ENCODE peak calls at places on chromosome 6, in six cellular contexts. One of them, this sample, is unnamed.

GRCh38 chr6:111379302-111379701 is 103.7 kb downstream of the REV3L start:
- DNase-seq in body of pancreas: no peak
- DNase-seq in GM19239: no peak
- DNase-seq in NCI-H510A treated with DMSO at 0.1 percent for 48 hours: no peak
- DNase-seq in cardiac muscle cell: no peak
- DNase-seq in stimulated activated CD8-positive, alpha-beta memory T cell treated with anti-CD3 and anti-CD28 coated beads, Interleukin-4, amount 100 ng/mL, for 24 hours: no peak
- DNase-seq in this sample: no peak

GRCh38 chr6:80174931-80175572 is 68.6 kb downstream of the BCKDHB start:
- DNase-seq in body of pancreas: no peak
- DNase-seq in stimulated activated CD8-positive, alpha-beta memory T cell treated with anti-CD3 and anti-CD28 coated beads, Interleukin-4, amount 100 ng/mL, for 24 hours: no peak
- DNase-seq in GM19239: no peak
- DNase-seq in NCI-H510A treated with DMSO at 0.1 percent for 48 hours: no peak
- DNase-seq in cardiac muscle cell: peak; percentile 65
- DNase-seq in this sample: no peak

GRCh38 chr6:30511147-30511546 is 21.8 kb downstream of the HLA-E start:
- DNase-seq in cardiac muscle cell: no peak
- DNase-seq in GM19239: no peak
- DNase-seq in stimulated activated CD8-positive, alpha-beta memory T cell treated with anti-CD3 and anti-CD28 coated beads, Interleukin-4, amount 100 ng/mL, for 24 hours: no peak
- DNase-seq in NCI-H510A treated with DMSO at 0.1 percent for 48 hours: no peak
- DNase-seq in body of pancreas: no peak
- DNase-seq in this sample: no peak

GRCh38 chr6:111057074-111057752 is 30.1 kb upstream of the SLC16A10 start:
- DNase-seq in stimulated activated CD8-positive, alpha-beta memory T cell treated with anti-CD3 and anti-CD28 coated beads, Interleukin-4, amount 100 ng/mL, for 24 hours: no peak
- DNase-seq in body of pancreas: peak; percentile 61
- DNase-seq in cardiac muscle cell: peak; percentile 67
- DNase-seq in NCI-H510A treated with DMSO at 0.1 percent for 48 hours: peak; percentile 10
- DNase-seq in GM19239: no peak
- DNase-seq in this sample: peak; percentile 22

GRCh38 chr6:144064402-144064830 is 31.0 kb downstream of the SF3B5 start:
- DNase-seq in stimulated activated CD8-positive, alpha-beta memory T cell treated with anti-CD3 and anti-CD28 coated beads, Interleukin-4, amount 100 ng/mL, for 24 hours: peak; percentile 59
- DNase-seq in cardiac muscle cell: no peak
- DNase-seq in NCI-H510A treated with DMSO at 0.1 percent for 48 hours: no peak
- DNase-seq in body of pancreas: peak; percentile 28
- DNase-seq in GM19239: no peak
- DNase-seq in this sample: no peak

GRCh38 chr6:112979830-112980229 is 632.7 kb downstream of the RFPL4B start:
- DNase-seq in GM19239: no peak
- DNase-seq in cardiac muscle cell: peak; percentile 58
- DNase-seq in body of pancreas: no peak
- DNase-seq in stimulated activated CD8-positive, alpha-beta memory T cell treated with anti-CD3 and anti-CD28 coated beads, Interleukin-4, amount 100 ng/mL, for 24 hours: no peak
- DNase-seq in NCI-H510A treated with DMSO at 0.1 percent for 48 hours: no peak
- DNase-seq in this sample: no peak

GRCh38 chr6:4153514-4153985 is 18.2 kb upstream of the ECI2 start:
- DNase-seq in cardiac muscle cell: no peak
- DNase-seq in body of pancreas: no peak
- DNase-seq in GM19239: no peak
- DNase-seq in stimulated activated CD8-positive, alpha-beta memory T cell treated with anti-CD3 and anti-CD28 coated beads, Interleukin-4, amount 100 ng/mL, for 24 hours: no peak
- DNase-seq in NCI-H510A treated with DMSO at 0.1 percent for 48 hours: no peak
- DNase-seq in this sample: no peak

GRCh38 chr6:158631678-158632537 is 12.6 kb downstream of the DYNLT1 start:
- DNase-seq in stimulated activated CD8-positive, alpha-beta memory T cell treated with anti-CD3 and anti-CD28 coated beads, Interleukin-4, amount 100 ng/mL, for 24 hours: no peak
- DNase-seq in body of pancreas: peak; percentile 67
- DNase-seq in GM19239: no peak
- DNase-seq in cardiac muscle cell: peak; percentile 86
- DNase-seq in NCI-H510A treated with DMSO at 0.1 percent for 48 hours: no peak
- DNase-seq in this sample: no peak

GRCh38 chr6:107460074-107460631 is 789 bp upstream of the PDSS2 start:
- DNase-seq in NCI-H510A treated with DMSO at 0.1 percent for 48 hours: no peak
- DNase-seq in GM19239: no peak
- DNase-seq in cardiac muscle cell: peak; percentile 45
- DNase-seq in body of pancreas: no peak
- DNase-seq in stimulated activated CD8-positive, alpha-beta memory T cell treated with anti-CD3 and anti-CD28 coated beads, Interleukin-4, amount 100 ng/mL, for 24 hours: no peak
- DNase-seq in this sample: no peak

GRCh38 chr6:167401525-167402194 is 76.8 kb downstream of the TTLL2 start:
- DNase-seq in stimulated activated CD8-positive, alpha-beta memory T cell treated with anti-CD3 and anti-CD28 coated beads, Interleukin-4, amount 100 ng/mL, for 24 hours: no peak
- DNase-seq in GM19239: no peak
- DNase-seq in NCI-H510A treated with DMSO at 0.1 percent for 48 hours: peak; percentile 43
- DNase-seq in body of pancreas: no peak
- DNase-seq in cardiac muscle cell: peak; percentile 4
- DNase-seq in this sample: no peak

GRCh38 chr6:3808759-3809514 is 40.2 kb upstream of the FAM50B start:
- DNase-seq in NCI-H510A treated with DMSO at 0.1 percent for 48 hours: no peak
- DNase-seq in stimulated activated CD8-positive, alpha-beta memory T cell treated with anti-CD3 and anti-CD28 coated beads, Interleukin-4, amount 100 ng/mL, for 24 hours: no peak
- DNase-seq in GM19239: no peak
- DNase-seq in cardiac muscle cell: peak; percentile 87
- DNase-seq in body of pancreas: peak; percentile 77
- DNase-seq in this sample: no peak

GRCh38 chr6:109496036-109496761 is 13.2 kb upstream of the ZBTB24 start:
- DNase-seq in cardiac muscle cell: no peak
- DNase-seq in NCI-H510A treated with DMSO at 0.1 percent for 48 hours: no peak
- DNase-seq in GM19239: no peak
- DNase-seq in body of pancreas: no peak
- DNase-seq in stimulated activated CD8-positive, alpha-beta memory T cell treated with anti-CD3 and anti-CD28 coated beads, Interleukin-4, amount 100 ng/mL, for 24 hours: no peak
- DNase-seq in this sample: no peak

GRCh38 chr6:28124350-28124970 is at the start of gene ZSCAN16:
- DNase-seq in body of pancreas: peak; percentile 78
- DNase-seq in NCI-H510A treated with DMSO at 0.1 percent for 48 hours: peak; percentile 93
- DNase-seq in cardiac muscle cell: peak; percentile 86
- DNase-seq in stimulated activated CD8-positive, alpha-beta memory T cell treated with anti-CD3 and anti-CD28 coated beads, Interleukin-4, amount 100 ng/mL, for 24 hours: peak; percentile 72
- DNase-seq in GM19239: peak; percentile 62
- DNase-seq in this sample: peak; percentile 49

GRCh38 chr6:77463881-77464867 is 883 bp upstream of the HTR1B start:
- DNase-seq in body of pancreas: no peak
- DNase-seq in stimulated activated CD8-positive, alpha-beta memory T cell treated with anti-CD3 and anti-CD28 coated beads, Interleukin-4, amount 100 ng/mL, for 24 hours: no peak
- DNase-seq in GM19239: no peak
- DNase-seq in cardiac muscle cell: no peak
- DNase-seq in NCI-H510A treated with DMSO at 0.1 percent for 48 hours: no peak
- DNase-seq in this sample: no peak

GRCh38 chr6:118980063-118980462 is 45.1 kb upstream of the MCM9 start:
- DNase-seq in GM19239: no peak
- DNase-seq in NCI-H510A treated with DMSO at 0.1 percent for 48 hours: no peak
- DNase-seq in stimulated activated CD8-positive, alpha-beta memory T cell treated with anti-CD3 and anti-CD28 coated beads, Interleukin-4, amount 100 ng/mL, for 24 hours: no peak
- DNase-seq in body of pancreas: no peak
- DNase-seq in cardiac muscle cell: peak; percentile 74
- DNase-seq in this sample: no peak

GRCh38 chr6:146543940-146544661 is 468 bp downstream of the RAB32 start:
- DNase-seq in body of pancreas: peak; percentile 62
- DNase-seq in NCI-H510A treated with DMSO at 0.1 percent for 48 hours: no peak
- DNase-seq in cardiac muscle cell: peak; percentile 60
- DNase-seq in GM19239: no peak
- DNase-seq in stimulated activated CD8-positive, alpha-beta memory T cell treated with anti-CD3 and anti-CD28 coated beads, Interleukin-4, amount 100 ng/mL, for 24 hours: no peak
- DNase-seq in this sample: no peak

GRCh38 chr6:17394192-17394611 is 807 bp downstream of the CAP2 start:
- DNase-seq in GM19239: no peak
- DNase-seq in NCI-H510A treated with DMSO at 0.1 percent for 48 hours: no peak
- DNase-seq in cardiac muscle cell: peak; percentile 58
- DNase-seq in body of pancreas: peak; percentile 73
- DNase-seq in stimulated activated CD8-positive, alpha-beta memory T cell treated with anti-CD3 and anti-CD28 coated beads, Interleukin-4, amount 100 ng/mL, for 24 hours: no peak
- DNase-seq in this sample: no peak

GRCh38 chr6:12603711-12604049 is 112.9 kb upstream of the PHACTR1 start:
- DNase-seq in cardiac muscle cell: no peak
- DNase-seq in body of pancreas: no peak
- DNase-seq in stimulated activated CD8-positive, alpha-beta memory T cell treated with anti-CD3 and anti-CD28 coated beads, Interleukin-4, amount 100 ng/mL, for 24 hours: no peak
- DNase-seq in NCI-H510A treated with DMSO at 0.1 percent for 48 hours: no peak
- DNase-seq in GM19239: no peak
- DNase-seq in this sample: no peak

GRCh38 chr6:16345449-16346330 is 107.3 kb downstream of the GMPR start:
- DNase-seq in GM19239: no peak
- DNase-seq in body of pancreas: no peak
- DNase-seq in NCI-H510A treated with DMSO at 0.1 percent for 48 hours: no peak
- DNase-seq in cardiac muscle cell: peak; percentile 64
- DNase-seq in stimulated activated CD8-positive, alpha-beta memory T cell treated with anti-CD3 and anti-CD28 coated beads, Interleukin-4, amount 100 ng/mL, for 24 hours: no peak
- DNase-seq in this sample: no peak

This sample was measured in GM12892.